ENCODE peak calls at places on chromosome 6, in seven cellular contexts. One of them, this sample, is unnamed.

GRCh38 chr6:111361648-111362047 is 121.4 kb downstream of the REV3L start:
- DNase-seq in progenitor cell of endocrine pancreas: no peak
- DNase-seq in WTC11: peak; percentile 49
- DNase-seq in SK-N-SH: peak; percentile 46
- DNase-seq in NB4: peak; percentile 33
- DNase-seq in AG09309: no peak
- DNase-seq in fibroblast of mammary gland: peak; percentile 47
- DNase-seq in this sample: no peak

GRCh38 chr6:144314003-144314485 is 28.9 kb downstream of the UTRN start:
- DNase-seq in WTC11: no peak
- DNase-seq in NB4: no peak
- DNase-seq in AG09309: no peak
- DNase-seq in fibroblast of mammary gland: peak; percentile 78
- DNase-seq in SK-N-SH: no peak
- DNase-seq in progenitor cell of endocrine pancreas: no peak
- DNase-seq in this sample: no peak

GRCh38 chr6:14802761-14803160 is 443.1 kb upstream of the JARID2 start:
- DNase-seq in SK-N-SH: no peak
- DNase-seq in NB4: no peak
- DNase-seq in WTC11: no peak
- DNase-seq in fibroblast of mammary gland: no peak
- DNase-seq in progenitor cell of endocrine pancreas: no peak
- DNase-seq in AG09309: no peak
- DNase-seq in this sample: no peak

GRCh38 chr6:105815657-105816555 is 270.2 kb upstream of the PRDM1 start:
- DNase-seq in NB4: no peak
- DNase-seq in progenitor cell of endocrine pancreas: no peak
- DNase-seq in WTC11: no peak
- DNase-seq in SK-N-SH: no peak
- DNase-seq in fibroblast of mammary gland: no peak
- DNase-seq in AG09309: no peak
- DNase-seq in this sample: no peak

GRCh38 chr6:128560966-128561365 is 40.6 kb upstream of the PTPRK start:
- DNase-seq in WTC11: no peak
- DNase-seq in progenitor cell of endocrine pancreas: no peak
- DNase-seq in fibroblast of mammary gland: no peak
- DNase-seq in NB4: no peak
- DNase-seq in SK-N-SH: no peak
- DNase-seq in AG09309: no peak
- DNase-seq in this sample: no peak

GRCh38 chr6:112216699-112217551 is 37.4 kb downstream of the LAMA4 start:
- DNase-seq in SK-N-SH: no peak
- DNase-seq in WTC11: no peak
- DNase-seq in fibroblast of mammary gland: peak; percentile 94
- DNase-seq in AG09309: peak; percentile 61
- DNase-seq in progenitor cell of endocrine pancreas: no peak
- DNase-seq in NB4: peak; percentile 5
- DNase-seq in this sample: no peak

GRCh38 chr6:111653434-111653833 is 47.8 kb upstream of the TRAF3IP2 start:
- DNase-seq in SK-N-SH: no peak
- DNase-seq in NB4: no peak
- DNase-seq in progenitor cell of endocrine pancreas: no peak
- DNase-seq in AG09309: no peak
- DNase-seq in fibroblast of mammary gland: no peak
- DNase-seq in WTC11: no peak
- DNase-seq in this sample: no peak

GRCh38 chr6:33314943-33315752 is 1.3 kb upstream of the TAPBP start:
- DNase-seq in SK-N-SH: peak; percentile 4
- DNase-seq in progenitor cell of endocrine pancreas: no peak
- DNase-seq in NB4: no peak
- DNase-seq in AG09309: no peak
- DNase-seq in fibroblast of mammary gland: peak; percentile 23
- DNase-seq in WTC11: peak; percentile 62
- DNase-seq in this sample: no peak

GRCh38 chr6:27726620-27727023 is 185.6 kb downstream of the OR2B2 start:
- DNase-seq in SK-N-SH: no peak
- DNase-seq in AG09309: no peak
- DNase-seq in progenitor cell of endocrine pancreas: no peak
- DNase-seq in NB4: no peak
- DNase-seq in WTC11: peak; percentile 61
- DNase-seq in fibroblast of mammary gland: peak; percentile 41
- DNase-seq in this sample: no peak

GRCh38 chr6:117548797-117549301 is 53.5 kb downstream of the GOPC start:
- DNase-seq in fibroblast of mammary gland: no peak
- DNase-seq in NB4: no peak
- DNase-seq in AG09309: no peak
- DNase-seq in SK-N-SH: no peak
- DNase-seq in WTC11: no peak
- DNase-seq in progenitor cell of endocrine pancreas: no peak
- DNase-seq in this sample: no peak

GRCh38 chr6:167747152-167747427 is 79.6 kb upstream of the AFDN start:
- DNase-seq in WTC11: no peak
- DNase-seq in fibroblast of mammary gland: no peak
- DNase-seq in AG09309: no peak
- DNase-seq in progenitor cell of endocrine pancreas: no peak
- DNase-seq in SK-N-SH: no peak
- DNase-seq in NB4: no peak
- DNase-seq in this sample: no peak

DNA sequence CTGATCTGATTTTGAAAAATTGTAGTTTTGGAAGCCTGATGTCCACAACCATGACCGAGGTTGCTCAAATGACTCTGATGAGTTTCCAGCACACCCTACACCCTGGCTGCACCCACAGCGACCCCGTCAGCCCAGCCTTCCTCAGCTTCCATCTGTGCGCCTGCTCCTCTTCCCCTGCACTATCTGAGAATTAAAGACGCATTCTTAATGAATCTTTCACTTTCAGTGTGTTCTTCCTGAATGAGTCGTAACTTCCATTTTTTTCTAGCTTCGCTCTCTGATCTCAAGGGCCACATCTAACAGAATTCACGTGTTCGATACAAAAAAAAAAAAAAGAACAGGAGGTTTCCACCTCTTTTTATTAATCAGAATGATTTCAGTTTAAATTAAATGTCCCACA is 21.3 kb upstream of the RREB1 start:
- DNase-seq in SK-N-SH: no peak
- DNase-seq in WTC11: no peak
- DNase-seq in fibroblast of mammary gland: peak; percentile 55
- DNase-seq in AG09309: no peak
- DNase-seq in NB4: peak; percentile 85
- DNase-seq in progenitor cell of endocrine pancreas: no peak
- DNase-seq in this sample: no peak
- TF ChIP-seq CTCF in SK-N-SH: no peak
- TF ChIP-seq CTCF in WTC11: no peak
- TF ChIP-seq CTCF in fibroblast of mammary gland: peak; percentile 22
- TF ChIP-seq CTCF in AG09309: peak; percentile 34
- TF ChIP-seq CTCF in NB4: peak; percentile 59
- TF ChIP-seq CTCF in progenitor cell of endocrine pancreas: no peak
- TF ChIP-seq CTCF in this sample: no peak

GRCh38 chr6:154247119-154247814 is 109.3 kb downstream of the IPCEF1 start:
- DNase-seq in SK-N-SH: no peak
- DNase-seq in NB4: peak; percentile 41
- DNase-seq in AG09309: no peak
- DNase-seq in fibroblast of mammary gland: no peak
- DNase-seq in progenitor cell of endocrine pancreas: no peak
- DNase-seq in WTC11: no peak
- DNase-seq in this sample: no peak
- TF ChIP-seq CTCF in SK-N-SH: no peak
- TF ChIP-seq CTCF in NB4: no peak
- TF ChIP-seq CTCF in AG09309: no peak
- TF ChIP-seq CTCF in fibroblast of mammary gland: no peak
- TF ChIP-seq CTCF in progenitor cell of endocrine pancreas: no peak
- TF ChIP-seq CTCF in WTC11: no peak
- TF ChIP-seq CTCF in this sample: no peak

GRCh38 chr6:46781478-46782378 is 11.5 kb upstream of the MEP1A start:
- DNase-seq in WTC11: peak; percentile 29
- DNase-seq in fibroblast of mammary gland: peak; percentile 66
- DNase-seq in AG09309: peak; percentile 20
- DNase-seq in progenitor cell of endocrine pancreas: peak; percentile 26
- DNase-seq in NB4: peak; percentile 76
- DNase-seq in SK-N-SH: peak; percentile 31
- DNase-seq in this sample: no peak
- TF ChIP-seq CTCF in WTC11: peak; percentile 46
- TF ChIP-seq CTCF in fibroblast of mammary gland: peak; percentile 71
- TF ChIP-seq CTCF in AG09309: peak; percentile 72
- TF ChIP-seq CTCF in progenitor cell of endocrine pancreas: peak; percentile 86
- TF ChIP-seq CTCF in NB4: peak; percentile 67
- TF ChIP-seq CTCF in SK-N-SH: peak; percentile 77
- TF ChIP-seq CTCF in this sample: peak; percentile 82

DNA sequence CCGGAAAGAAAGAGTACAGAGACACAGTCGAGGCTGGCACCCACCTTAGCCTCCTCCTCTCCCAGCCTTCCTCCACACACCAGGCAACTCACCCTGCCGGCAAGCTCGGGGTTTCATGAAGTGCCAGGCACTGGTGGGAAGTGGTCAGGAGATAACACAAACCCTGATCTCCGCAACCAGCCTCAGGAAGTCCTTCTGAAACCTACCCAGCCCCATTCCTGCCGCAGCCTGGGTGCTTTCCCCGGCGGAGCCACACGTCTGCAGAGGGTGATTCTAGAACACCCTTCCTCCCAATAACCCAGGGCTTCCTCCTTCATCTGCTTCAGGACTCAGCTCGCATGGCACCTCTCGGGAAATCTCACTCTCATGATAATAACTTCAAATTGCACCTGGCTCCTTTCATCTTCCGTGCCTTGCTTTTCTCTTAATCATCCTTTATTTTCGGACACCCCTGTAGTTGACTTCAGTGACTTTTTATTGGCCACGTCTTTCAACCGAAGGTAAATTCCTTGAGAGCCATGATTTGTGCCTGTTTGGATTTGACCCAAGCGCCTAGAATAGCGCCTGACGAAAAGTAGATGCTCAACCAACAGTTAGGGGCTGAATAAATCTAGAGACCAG is 8.7 kb upstream of the HLA-E start:
- DNase-seq in AG09309: no peak
- DNase-seq in NB4: peak; percentile 61
- DNase-seq in progenitor cell of endocrine pancreas: no peak
- DNase-seq in fibroblast of mammary gland: no peak
- DNase-seq in SK-N-SH: no peak
- DNase-seq in WTC11: no peak
- DNase-seq in this sample: peak; percentile 57
- TF ChIP-seq CTCF in AG09309: no peak
- TF ChIP-seq CTCF in NB4: no peak
- TF ChIP-seq CTCF in progenitor cell of endocrine pancreas: no peak
- TF ChIP-seq CTCF in fibroblast of mammary gland: no peak
- TF ChIP-seq CTCF in SK-N-SH: no peak
- TF ChIP-seq CTCF in WTC11: no peak
- TF ChIP-seq CTCF in this sample: no peak

GRCh38 chr6:3911614-3912336 is 62.6 kb downstream of the FAM50B start:
- DNase-seq in progenitor cell of endocrine pancreas: no peak
- DNase-seq in fibroblast of mammary gland: peak; percentile 89
- DNase-seq in AG09309: peak; percentile 42
- DNase-seq in NB4: no peak
- DNase-seq in WTC11: no peak
- DNase-seq in SK-N-SH: peak; percentile 53
- DNase-seq in this sample: no peak
- TF ChIP-seq CTCF in progenitor cell of endocrine pancreas: no peak
- TF ChIP-seq CTCF in fibroblast of mammary gland: no peak
- TF ChIP-seq CTCF in AG09309: no peak
- TF ChIP-seq CTCF in NB4: no peak
- TF ChIP-seq CTCF in WTC11: no peak
- TF ChIP-seq CTCF in SK-N-SH: no peak
- TF ChIP-seq CTCF in this sample: no peak

DNA sequence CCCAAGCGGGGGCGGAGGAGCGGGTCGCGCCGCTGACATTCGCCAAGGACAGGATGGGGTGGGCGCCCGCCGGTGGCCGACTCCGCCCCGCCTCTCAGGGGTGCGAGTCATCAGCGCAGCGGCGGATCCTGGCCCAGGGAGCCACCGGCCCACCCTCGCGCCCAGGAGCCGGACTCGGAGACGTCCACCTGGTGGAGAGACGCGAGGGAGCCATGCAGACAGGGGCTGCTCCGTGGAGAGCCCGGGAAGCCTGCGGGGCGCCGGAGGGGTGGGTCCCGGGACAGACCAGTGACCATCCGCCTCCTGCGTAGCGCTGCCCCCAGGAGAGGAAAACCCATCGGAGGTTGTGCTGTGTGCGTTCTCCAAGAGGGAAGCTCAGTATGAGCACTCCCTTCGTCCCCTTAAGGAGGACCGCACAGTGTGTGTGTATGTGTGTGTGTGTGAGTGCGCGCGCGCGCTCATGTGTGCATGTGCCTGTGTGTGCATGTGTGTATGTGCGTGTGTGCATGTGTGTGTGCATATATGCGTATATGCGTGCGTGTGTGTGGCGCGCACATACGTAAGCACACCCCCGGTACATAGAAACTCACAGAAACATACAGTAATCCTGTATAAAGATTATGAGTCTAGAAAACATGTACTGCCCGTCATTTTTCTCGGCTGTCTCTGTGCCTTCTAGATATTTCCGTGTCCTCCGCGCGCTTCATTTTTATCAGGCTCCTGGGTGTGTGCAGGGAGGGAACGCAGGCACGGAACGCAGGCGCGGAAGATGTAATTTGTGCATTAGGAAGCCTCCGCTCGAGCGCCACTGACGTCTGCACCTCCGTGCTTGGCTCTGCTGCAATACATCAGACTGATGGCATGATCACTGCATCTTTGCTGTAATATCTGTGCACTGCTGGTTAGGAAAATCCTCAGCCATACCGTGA is 158.9 kb downstream of the TBXT start:
- DNase-seq in SK-N-SH: peak; percentile 75
- DNase-seq in AG09309: no peak
- DNase-seq in NB4: no peak
- DNase-seq in fibroblast of mammary gland: peak; percentile 73
- DNase-seq in WTC11: peak; percentile 50
- DNase-seq in progenitor cell of endocrine pancreas: peak; percentile 30
- DNase-seq in this sample: peak; percentile 83
- TF ChIP-seq CTCF in SK-N-SH: no peak
- TF ChIP-seq CTCF in AG09309: no peak
- TF ChIP-seq CTCF in NB4: no peak
- TF ChIP-seq CTCF in fibroblast of mammary gland: no peak
- TF ChIP-seq CTCF in WTC11: no peak
- TF ChIP-seq CTCF in progenitor cell of endocrine pancreas: peak; percentile 44
- TF ChIP-seq CTCF in this sample: no peak